ENCODE peak calls at places on chromosomes 5 and 9, in four cellular contexts. One of them, this sample, is unnamed.

GRCh38 chr9:122394265-122395242 is 23.7 kb downstream of the PTGS1 start:
- DNase-seq in IMR-90: peak
- DNase-seq in AG10803: peak
- DNase-seq in K562: no peak
- DNase-seq in this sample: peak

GRCh38 chr5:77272206-77272605 is 61.7 kb downstream of the PDE8B start:
- DNase-seq in IMR-90: no peak
- DNase-seq in AG10803: peak
- DNase-seq in K562: no peak
- DNase-seq in this sample: no peak

GRCh38 chr5:92998456-92998855 is 582.6 kb downstream of the NR2F1-AS1 start:
- DNase-seq in IMR-90: peak
- DNase-seq in AG10803: no peak
- DNase-seq in K562: no peak
- DNase-seq in this sample: no peak

GRCh38 chr5:54325610-54326311 is 15.4 kb upstream of the ARL15 start:
- DNase-seq in IMR-90: no peak
- DNase-seq in AG10803: no peak
- DNase-seq in K562: peak
- DNase-seq in this sample: no peak

GRCh38 chr5:42894057-42894456 is 82.4 kb upstream of the SELENOP start:
- DNase-seq in IMR-90: no peak
- DNase-seq in AG10803: peak
- DNase-seq in K562: no peak
- DNase-seq in this sample: no peak

GRCh38 chr5:82255844-82256243 is 22.3 kb downstream of the RPS23 start:
- DNase-seq in IMR-90: no peak
- DNase-seq in AG10803: no peak
- DNase-seq in K562: no peak
- DNase-seq in this sample: no peak

GRCh38 chr5:82164109-82164956 is 113.8 kb downstream of the RPS23 start:
- DNase-seq in IMR-90: peak
- DNase-seq in AG10803: peak
- DNase-seq in K562: no peak
- DNase-seq in this sample: peak

GRCh38 chr5:163478982-163479271 is 18.5 kb downstream of the HMMR start:
- DNase-seq in IMR-90: no peak
- DNase-seq in AG10803: no peak
- DNase-seq in K562: no peak
- DNase-seq in this sample: no peak

GRCh38 chr9:10173561-10173960 is 439.2 kb downstream of the PTPRD start:
- DNase-seq in IMR-90: no peak
- DNase-seq in AG10803: no peak
- DNase-seq in K562: no peak
- DNase-seq in this sample: no peak

GRCh38 chr5:132226516-132227234 is 978 bp downstream of the P4HA2 start:
- DNase-seq in IMR-90: peak
- DNase-seq in AG10803: peak
- DNase-seq in K562: no peak
- DNase-seq in this sample: peak

GRCh38 chr5:68024426-68024825 is 191.1 kb upstream of the PIK3R1 start:
- DNase-seq in IMR-90: no peak
- DNase-seq in AG10803: peak
- DNase-seq in K562: no peak
- DNase-seq in this sample: no peak

GRCh38 chr9:77427256-77427927 is 220.7 kb downstream of the GNA14 start:
- DNase-seq in IMR-90: no peak
- DNase-seq in AG10803: no peak
- DNase-seq in K562: no peak
- DNase-seq in this sample: no peak

GRCh38 chr5:55899344-55899743 is 48.2 kb downstream of the IL31RA start:
- DNase-seq in IMR-90: peak
- DNase-seq in AG10803: peak
- DNase-seq in K562: no peak
- DNase-seq in this sample: peak

GRCh38 chr5:135978212-135978631 is 23.4 kb upstream of the LECT2 start:
- DNase-seq in IMR-90: no peak
- DNase-seq in AG10803: no peak
- DNase-seq in K562: no peak
- DNase-seq in this sample: peak
- H3K4me3 ChIP-seq in IMR-90: no peak
- H3K4me3 ChIP-seq in AG10803: no peak
- H3K4me3 ChIP-seq in K562: no peak
- H3K4me3 ChIP-seq in this sample: no peak

GRCh38 chr9:136454026-136454796 is 14.6 kb upstream of the INPP5E start:
- DNase-seq in IMR-90: no peak
- DNase-seq in AG10803: no peak
- DNase-seq in K562: no peak
- DNase-seq in this sample: no peak

GRCh38 chr9:136455043-136456002 is 15.7 kb upstream of the INPP5E start:
- DNase-seq in IMR-90: no peak
- DNase-seq in AG10803: no peak
- DNase-seq in K562: no peak
- DNase-seq in this sample: no peak

GRCh38 chr9:136448655-136449054 is 9.0 kb upstream of the INPP5E start:
- DNase-seq in IMR-90: no peak
- DNase-seq in AG10803: no peak
- DNase-seq in K562: no peak
- DNase-seq in this sample: no peak

GRCh38 chr9:136453326-136453725 is 13.7 kb upstream of the INPP5E start:
- DNase-seq in IMR-90: no peak
- DNase-seq in AG10803: no peak
- DNase-seq in K562: no peak
- DNase-seq in this sample: no peak

DNA sequence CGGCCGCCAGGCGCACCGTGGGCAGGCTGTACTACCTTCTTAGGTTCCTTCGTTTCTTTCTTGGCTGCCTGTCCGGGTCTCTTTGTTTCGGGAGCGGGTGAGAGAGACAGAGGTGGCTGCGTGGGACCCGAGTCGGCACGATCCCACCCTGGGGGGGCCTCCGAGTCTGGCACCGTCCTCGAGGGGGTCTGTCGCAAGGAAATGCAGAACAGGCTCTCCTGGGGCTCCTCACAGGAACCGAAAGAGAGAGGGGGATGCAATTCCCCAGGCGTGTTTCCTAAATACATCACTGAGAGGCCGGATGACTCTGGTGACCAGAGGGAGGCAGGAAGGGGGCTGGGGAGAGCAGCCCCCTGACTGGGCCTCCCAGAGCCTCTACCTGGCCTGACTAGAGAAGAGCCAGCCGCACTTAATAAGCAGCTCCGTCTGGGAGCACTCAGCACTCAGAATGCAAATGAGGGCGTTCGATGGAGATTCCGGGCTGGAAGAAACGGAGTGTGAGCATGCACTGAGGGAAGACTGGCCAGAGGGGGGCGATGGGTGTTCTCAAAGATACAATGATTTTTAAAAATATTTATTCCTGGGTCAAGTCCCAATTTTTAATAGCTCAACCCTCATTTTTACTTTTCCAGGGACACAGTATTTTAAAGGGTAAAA is 11.7 kb upstream of the INPP5E start:
- DNase-seq in IMR-90: no peak
- DNase-seq in AG10803: no peak
- DNase-seq in K562: no peak
- DNase-seq in this sample: no peak
- TF ChIP-seq CTCF in IMR-90: no peak
- TF ChIP-seq CTCF in AG10803: peak
- TF ChIP-seq CTCF in K562: no peak
- TF ChIP-seq CTCF in this sample: no peak

GRCh38 chr5:154603978-154604679 is 126.1 kb upstream of the HAND1 start:
- DNase-seq in IMR-90: peak
- DNase-seq in AG10803: peak
- DNase-seq in K562: no peak
- DNase-seq in this sample: peak
- H3K4me3 ChIP-seq in IMR-90: no peak
- H3K4me3 ChIP-seq in AG10803: no peak
- H3K4me3 ChIP-seq in K562: no peak
- H3K4me3 ChIP-seq in this sample: no peak

GRCh38 chr5:761206-761771 is 23.2 kb downstream of the ZDHHC11B start:
- DNase-seq in IMR-90: no peak
- DNase-seq in AG10803: no peak
- DNase-seq in K562: no peak
- DNase-seq in this sample: no peak
- TF ChIP-seq CTCF in IMR-90: no peak
- TF ChIP-seq CTCF in AG10803: no peak
- TF ChIP-seq CTCF in K562: no peak
- TF ChIP-seq CTCF in this sample: no peak

GRCh38 chr9:18442629-18443491 is 31.1 kb upstream of the ADAMTSL1 start:
- DNase-seq in IMR-90: peak
- DNase-seq in AG10803: peak
- DNase-seq in K562: peak
- DNase-seq in this sample: peak

GRCh38 chr9:18441245-18441644 is 32.7 kb upstream of the ADAMTSL1 start:
- DNase-seq in IMR-90: peak
- DNase-seq in AG10803: no peak
- DNase-seq in K562: no peak
- DNase-seq in this sample: no peak

GRCh38 chr9:18437315-18438200 is 36.4 kb upstream of the ADAMTSL1 start:
- DNase-seq in IMR-90: peak
- DNase-seq in AG10803: peak
- DNase-seq in K562: no peak
- DNase-seq in this sample: peak

GRCh38 chr9:18438300-18438925 is 35.5 kb upstream of the ADAMTSL1 start:
- DNase-seq in IMR-90: peak
- DNase-seq in AG10803: no peak
- DNase-seq in K562: no peak
- DNase-seq in this sample: peak

GRCh38 chr9:18438951-18439350 is 35.0 kb upstream of the ADAMTSL1 start:
- DNase-seq in IMR-90: no peak
- DNase-seq in AG10803: no peak
- DNase-seq in K562: no peak
- DNase-seq in this sample: peak
- H3K4me3 ChIP-seq in IMR-90: peak
- H3K4me3 ChIP-seq in AG10803: peak
- H3K4me3 ChIP-seq in K562: no peak
- H3K4me3 ChIP-seq in this sample: peak